ENCODE peak calls at places on chromosomes 4 and X, in ten cellular contexts. One of them, this sample, is unnamed.

GRCh38 chr4:54550415-54551171 is 107.2 kb upstream of the KIT start:
- DNase-seq in neural crest cell: no peak
- DNase-seq in A549: no peak
- DNase-seq in pancreas: no peak
- DNase-seq in naive thymus-derived CD8-positive, alpha-beta T cell: no peak
- DNase-seq in germinal center: no peak
- DNase-seq in Peyer's patch: no peak
- DNase-seq in stimulated activated CD4-positive, alpha-beta T cell treated with anti-CD3 and anti-CD28 coated beads, Interleukin-1b, Interleukin-23, amount 100 ng/mL, for 1 hour: no peak
- DNase-seq in NCI-H1105: no peak
- DNase-seq in fibroblast of pulmonary artery: peak
- DNase-seq in this sample: peak

GRCh38 chr4:153530996-153531375 is 64.8 kb downstream of the TMEM131L start:
- DNase-seq in neural crest cell: no peak
- DNase-seq in A549: no peak
- DNase-seq in pancreas: no peak
- DNase-seq in naive thymus-derived CD8-positive, alpha-beta T cell: no peak
- DNase-seq in germinal center: no peak
- DNase-seq in Peyer's patch: no peak
- DNase-seq in stimulated activated CD4-positive, alpha-beta T cell treated with anti-CD3 and anti-CD28 coated beads, Interleukin-1b, Interleukin-23, amount 100 ng/mL, for 1 hour: no peak
- DNase-seq in NCI-H1105: no peak
- DNase-seq in fibroblast of pulmonary artery: no peak
- DNase-seq in this sample: no peak

GRCh38 chr4:3572363-3572762 is 40.1 kb upstream of the LRPAP1 start:
- DNase-seq in neural crest cell: no peak
- DNase-seq in A549: no peak
- DNase-seq in pancreas: no peak
- DNase-seq in naive thymus-derived CD8-positive, alpha-beta T cell: no peak
- DNase-seq in germinal center: no peak
- DNase-seq in Peyer's patch: no peak
- DNase-seq in stimulated activated CD4-positive, alpha-beta T cell treated with anti-CD3 and anti-CD28 coated beads, Interleukin-1b, Interleukin-23, amount 100 ng/mL, for 1 hour: no peak
- DNase-seq in NCI-H1105: no peak
- DNase-seq in fibroblast of pulmonary artery: no peak
- DNase-seq in this sample: no peak

GRCh38 chr4:5746250-5746649 is 35.2 kb downstream of the EVC start:
- DNase-seq in neural crest cell: no peak
- DNase-seq in A549: no peak
- DNase-seq in pancreas: no peak
- DNase-seq in naive thymus-derived CD8-positive, alpha-beta T cell: no peak
- DNase-seq in germinal center: no peak
- DNase-seq in Peyer's patch: no peak
- DNase-seq in stimulated activated CD4-positive, alpha-beta T cell treated with anti-CD3 and anti-CD28 coated beads, Interleukin-1b, Interleukin-23, amount 100 ng/mL, for 1 hour: no peak
- DNase-seq in NCI-H1105: no peak
- DNase-seq in fibroblast of pulmonary artery: no peak
- DNase-seq in this sample: no peak

GRCh38 chrX:65871671-65872311 is 168.1 kb downstream of the VSIG4 start:
- DNase-seq in neural crest cell: no peak
- DNase-seq in A549: peak
- DNase-seq in pancreas: no peak
- DNase-seq in naive thymus-derived CD8-positive, alpha-beta T cell: no peak
- DNase-seq in germinal center: no peak
- DNase-seq in Peyer's patch: peak
- DNase-seq in stimulated activated CD4-positive, alpha-beta T cell treated with anti-CD3 and anti-CD28 coated beads, Interleukin-1b, Interleukin-23, amount 100 ng/mL, for 1 hour: no peak
- DNase-seq in NCI-H1105: peak
- DNase-seq in fibroblast of pulmonary artery: peak
- DNase-seq in this sample: peak

GRCh38 chr4:95014068-95014467 is 256.3 kb downstream of the BMPR1B start:
- DNase-seq in neural crest cell: no peak
- DNase-seq in A549: no peak
- DNase-seq in pancreas: no peak
- DNase-seq in naive thymus-derived CD8-positive, alpha-beta T cell: no peak
- DNase-seq in germinal center: no peak
- DNase-seq in Peyer's patch: no peak
- DNase-seq in stimulated activated CD4-positive, alpha-beta T cell treated with anti-CD3 and anti-CD28 coated beads, Interleukin-1b, Interleukin-23, amount 100 ng/mL, for 1 hour: no peak
- DNase-seq in NCI-H1105: no peak
- DNase-seq in fibroblast of pulmonary artery: no peak
- DNase-seq in this sample: no peak

GRCh38 chr4:1512081-1512737 is 106.0 kb upstream of the NKX1-1 start:
- DNase-seq in neural crest cell: no peak
- DNase-seq in A549: no peak
- DNase-seq in pancreas: no peak
- DNase-seq in naive thymus-derived CD8-positive, alpha-beta T cell: no peak
- DNase-seq in germinal center: no peak
- DNase-seq in Peyer's patch: no peak
- DNase-seq in stimulated activated CD4-positive, alpha-beta T cell treated with anti-CD3 and anti-CD28 coated beads, Interleukin-1b, Interleukin-23, amount 100 ng/mL, for 1 hour: no peak
- DNase-seq in NCI-H1105: no peak
- DNase-seq in fibroblast of pulmonary artery: no peak
- DNase-seq in this sample: no peak

GRCh38 chr4:147398556-147398955 is 82.3 kb upstream of the EDNRA start:
- DNase-seq in neural crest cell: no peak
- DNase-seq in A549: no peak
- DNase-seq in pancreas: no peak
- DNase-seq in naive thymus-derived CD8-positive, alpha-beta T cell: no peak
- DNase-seq in germinal center: no peak
- DNase-seq in Peyer's patch: no peak
- DNase-seq in stimulated activated CD4-positive, alpha-beta T cell treated with anti-CD3 and anti-CD28 coated beads, Interleukin-1b, Interleukin-23, amount 100 ng/mL, for 1 hour: no peak
- DNase-seq in NCI-H1105: no peak
- DNase-seq in fibroblast of pulmonary artery: no peak
- DNase-seq in this sample: no peak

GRCh38 chr4:183507928-183508327 is 3.1 kb downstream of the ING2 start:
- DNase-seq in neural crest cell: no peak
- DNase-seq in A549: no peak
- DNase-seq in pancreas: no peak
- DNase-seq in naive thymus-derived CD8-positive, alpha-beta T cell: no peak
- DNase-seq in germinal center: no peak
- DNase-seq in Peyer's patch: peak
- DNase-seq in stimulated activated CD4-positive, alpha-beta T cell treated with anti-CD3 and anti-CD28 coated beads, Interleukin-1b, Interleukin-23, amount 100 ng/mL, for 1 hour: no peak
- DNase-seq in NCI-H1105: no peak
- DNase-seq in fibroblast of pulmonary artery: peak
- DNase-seq in this sample: peak

GRCh38 chr4:166252487-166253402 is 379.7 kb downstream of the TLL1 start:
- DNase-seq in neural crest cell: no peak
- DNase-seq in A549: no peak
- DNase-seq in pancreas: no peak
- DNase-seq in naive thymus-derived CD8-positive, alpha-beta T cell: no peak
- DNase-seq in germinal center: no peak
- DNase-seq in Peyer's patch: no peak
- DNase-seq in stimulated activated CD4-positive, alpha-beta T cell treated with anti-CD3 and anti-CD28 coated beads, Interleukin-1b, Interleukin-23, amount 100 ng/mL, for 1 hour: no peak
- DNase-seq in NCI-H1105: no peak
- DNase-seq in fibroblast of pulmonary artery: peak
- DNase-seq in this sample: peak

GRCh38 chrX:95057341-95057740 is 1383.3 kb downstream of the FAM133A start:
- DNase-seq in neural crest cell: no peak
- DNase-seq in A549: no peak
- DNase-seq in pancreas: no peak
- DNase-seq in naive thymus-derived CD8-positive, alpha-beta T cell: no peak
- DNase-seq in germinal center: no peak
- DNase-seq in Peyer's patch: no peak
- DNase-seq in stimulated activated CD4-positive, alpha-beta T cell treated with anti-CD3 and anti-CD28 coated beads, Interleukin-1b, Interleukin-23, amount 100 ng/mL, for 1 hour: no peak
- DNase-seq in NCI-H1105: no peak
- DNase-seq in fibroblast of pulmonary artery: no peak
- DNase-seq in this sample: no peak

GRCh38 chr4:39715788-39716187 is 17.9 kb downstream of the UBE2K start:
- DNase-seq in neural crest cell: no peak
- DNase-seq in A549: no peak
- DNase-seq in pancreas: no peak
- DNase-seq in naive thymus-derived CD8-positive, alpha-beta T cell: no peak
- DNase-seq in germinal center: no peak
- DNase-seq in Peyer's patch: no peak
- DNase-seq in stimulated activated CD4-positive, alpha-beta T cell treated with anti-CD3 and anti-CD28 coated beads, Interleukin-1b, Interleukin-23, amount 100 ng/mL, for 1 hour: no peak
- DNase-seq in NCI-H1105: no peak
- DNase-seq in fibroblast of pulmonary artery: no peak
- DNase-seq in this sample: no peak

This sample was measured in OCI-M1.